ENCODE peak calls at places on chromosomes 11 and 22, in nine cellular contexts. N is foreskin keratinocyte; W is EH; Z is lower lobe of right lung; H is activated CD4-positive, alpha-beta T cell treated with anti-CD3 and anti-CD28 coated beads, Interleukin-2, amount 10 ng/mL, durations not matched to agents 7 days and 5 days; P is globus pallidus; Y is T follicular helper cell; L is astrocyte of the cerebellum; R is stimulated activated naive CD4-positive, alpha-beta T cell. C is an unnamed sample.

GRCh38 chr11:129249923-129250322 is 57.8 kb upstream of the ARHGAP32 start:
- DNase-seq in N (no peak), W (peak), Z (no peak), H (no peak), P (no peak), Y (no peak), L (no peak), R (no peak), C (no peak)

GRCh38 chr22:39926175-39927152 is 25.6 kb downstream of the GRAP2 start:
- DNase-seq in N (no peak), W (no peak), Z (no peak), H (peak), P (no peak), Y (no peak), L (no peak), R (peak), C (no peak)

GRCh38 chr11:135069884-135070283 is 657.8 kb upstream of the B3GAT1 start:
- DNase-seq in N (peak), W (no peak), Z (no peak), H (no peak), P (no peak), Y (no peak), L (no peak), R (no peak), C (no peak)

GRCh38 chr11:102457056-102457677 is 4.6 kb upstream of the TMEM123 start:
- DNase-seq in N (no peak), W (no peak), Z (no peak), H (no peak), P (no peak), Y (no peak), L (no peak), R (no peak), C (no peak)

GRCh38 chr22:27810566-27810965 is 9.0 kb upstream of the MN1 start:
- DNase-seq in N (no peak), W (peak), Z (no peak), H (no peak), P (no peak), Y (no peak), L (no peak), R (no peak), C (no peak)

GRCh38 chr22:41498322-41498721 is 29.4 kb downstream of the ACO2 start:
- DNase-seq in N (no peak), W (peak), Z (no peak), H (no peak), P (no peak), Y (no peak), L (no peak), R (no peak), C (no peak)

GRCh38 chr11:69962152-69962551 is 116.0 kb upstream of the ANO1 start:
- DNase-seq in N (no peak), W (peak), Z (no peak), H (no peak), P (no peak), Y (no peak), L (no peak), R (no peak), C (no peak)

GRCh38 chr22:44231229-44231628 is 50.5 kb downstream of the PARVG start:
- DNase-seq in N (no peak), W (no peak), Z (no peak), H (no peak), P (no peak), Y (no peak), L (no peak), R (no peak), C (no peak)

GRCh38 chr11:121485221-121485620 is 32.5 kb upstream of the SORL1-AS1 start:
- DNase-seq in N (no peak), W (no peak), Z (no peak), H (no peak), P (no peak), Y (no peak), L (no peak), R (no peak), C (no peak)